ENCODE peak calls at places on chromosomes 1 and 21, in four cellular contexts. J is H9, D is mesendoderm, A is H1. X is an unnamed sample.

GRCh38 chr1:205189162-205189561 is 22.3 kb downstream of the DSTYK start:
- DNase-seq in J (no peak), D (no peak), A (no peak), X (no peak)

GRCh38 chr1:111402083-111402482 is 25.5 kb downstream of the OVGP1 start:
- DNase-seq in J (no peak), D (no peak), A (no peak), X (no peak)

GRCh38 chr1:87864676-87865075 is 536.0 kb downstream of the LMO4 start:
- DNase-seq in J (no peak), D (no peak), A (no peak), X (no peak)

GRCh38 chr1:185789846-185790735 is 55.9 kb downstream of the HMCN1 start:
- DNase-seq in J (no peak), D (peak), A (no peak), X (peak)

GRCh38 chr1:85463666-85464496 is 1.1 kb downstream of the DDAH1 start:
- DNase-seq in J (no peak), D (peak), A (no peak), X (no peak)

GRCh38 chr21:31670065-31670464 is 10.6 kb downstream of the SOD1 start:
- DNase-seq in J (no peak), D (no peak), A (no peak), X (no peak)

GRCh38 chr21:43318841-43319781 is 107.8 kb downstream of the SIK1 start:
- DNase-seq in J (no peak), D (no peak), A (no peak), X (peak)

GRCh38 chr1:210792250-210792649 is 341.7 kb downstream of the KCNH1 start:
- DNase-seq in J (no peak), D (peak), A (no peak), X (no peak)

GRCh38 chr1:237104096-237104495 is 62.1 kb downstream of the RYR2 start:
- DNase-seq in J (no peak), D (no peak), A (no peak), X (no peak)

GRCh38 chr1:47137178-47137577 is at the start of gene CYP4A22:
- DNase-seq in J (no peak), D (no peak), A (no peak), X (no peak)

DNA sequence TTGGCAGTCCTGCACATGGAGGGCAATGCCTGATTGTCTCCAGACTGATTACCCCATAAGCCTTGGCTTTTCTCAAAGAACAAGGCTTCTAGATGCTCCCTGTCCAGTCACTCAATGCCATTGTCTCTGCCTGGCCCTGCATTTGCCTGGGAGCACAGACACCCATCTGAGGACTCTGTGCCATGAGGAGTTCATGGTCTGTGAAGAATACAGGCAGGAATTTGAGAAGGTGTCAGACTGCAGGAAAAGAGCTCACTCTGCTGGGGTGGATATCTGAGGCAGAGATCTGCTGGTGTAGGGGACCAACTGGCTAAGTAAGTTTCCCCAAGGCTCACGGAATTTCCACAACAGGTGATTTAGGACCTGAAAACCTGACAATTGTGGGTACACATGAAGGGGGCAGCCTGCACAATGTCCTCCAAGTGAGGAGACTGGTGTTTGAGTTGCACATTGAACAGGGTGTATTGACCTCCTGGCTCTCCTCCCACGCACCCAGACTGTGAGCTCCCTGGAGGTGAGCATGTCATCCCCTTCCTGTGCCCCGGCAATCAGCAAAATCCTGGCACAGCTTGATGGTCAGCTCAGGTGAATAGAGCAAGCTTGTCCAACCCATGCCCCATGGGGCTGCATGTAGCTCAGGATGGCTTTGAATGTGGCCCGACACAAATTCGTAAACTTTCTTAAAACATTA is 829 bp downstream of the CYP4A22 start:
- DNase-seq in J (no peak), D (peak), A (no peak), X (no peak)
- H4K5ac ChIP-seq in J (no peak), D (no peak), A (no peak), X (no peak)

DNA sequence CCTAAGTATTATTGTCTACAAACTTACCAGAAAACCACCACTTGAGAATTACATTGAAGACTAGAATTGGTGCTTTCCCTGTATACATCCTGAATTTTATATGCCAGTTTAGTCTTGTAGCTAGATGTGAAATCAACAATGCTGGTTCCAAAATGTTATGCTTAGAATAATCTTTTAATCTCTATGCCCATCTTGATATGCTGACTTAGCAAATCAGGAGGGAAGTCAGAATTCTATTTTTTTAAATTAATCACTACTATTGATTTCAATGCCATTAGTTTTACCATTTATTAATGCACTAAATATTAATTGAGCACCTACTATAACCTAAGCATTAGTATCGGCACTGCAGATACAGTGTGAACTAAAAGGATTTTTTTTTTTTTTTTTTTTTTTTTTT is 641.6 kb upstream of the ADGRL4 start:
- DNase-seq in J (no peak), D (no peak), A (no peak), X (no peak)
- H4K5ac ChIP-seq in J (no peak), D (no peak), A (no peak), X (no peak)

DNA sequence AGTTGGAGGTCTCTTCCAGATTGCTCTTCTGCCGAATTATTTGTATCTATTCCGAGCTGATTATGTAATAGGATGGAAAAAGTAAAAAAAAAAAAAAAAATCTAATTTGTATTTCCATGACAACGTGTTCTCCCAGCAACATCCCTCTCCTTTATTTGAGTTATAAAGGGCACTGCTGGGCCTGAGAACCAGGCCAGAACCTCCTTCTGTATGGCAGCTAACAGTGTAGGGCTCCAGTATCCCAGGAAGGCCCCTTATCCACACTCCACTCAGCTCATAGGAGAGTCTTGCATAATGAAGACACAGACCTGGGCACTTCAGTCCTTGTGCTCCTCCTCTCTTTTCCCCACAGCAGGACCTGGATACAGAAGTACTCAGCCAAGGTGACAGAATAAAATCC is 3.7 kb upstream of the IPO9 start:
- DNase-seq in J (no peak), D (no peak), A (no peak), X (no peak)
- H4K5ac ChIP-seq in J (no peak), D (no peak), A (no peak), X (no peak)

GRCh38 chr1:37294096-37294495 is 180.3 kb upstream of the ZC3H12A start:
- DNase-seq in J (no peak), D (no peak), A (no peak), X (no peak)

GRCh38 chr1:37292789-37293188 is 181.6 kb upstream of the ZC3H12A start:
- DNase-seq in J (no peak), D (no peak), A (no peak), X (no peak)

GRCh38 chr1:37298769-37299168 is 175.6 kb upstream of the ZC3H12A start:
- DNase-seq in J (no peak), D (no peak), A (no peak), X (no peak)

GRCh38 chr1:37288900-37289299 is 185.5 kb upstream of the ZC3H12A start:
- DNase-seq in J (no peak), D (no peak), A (no peak), X (no peak)

DNA sequence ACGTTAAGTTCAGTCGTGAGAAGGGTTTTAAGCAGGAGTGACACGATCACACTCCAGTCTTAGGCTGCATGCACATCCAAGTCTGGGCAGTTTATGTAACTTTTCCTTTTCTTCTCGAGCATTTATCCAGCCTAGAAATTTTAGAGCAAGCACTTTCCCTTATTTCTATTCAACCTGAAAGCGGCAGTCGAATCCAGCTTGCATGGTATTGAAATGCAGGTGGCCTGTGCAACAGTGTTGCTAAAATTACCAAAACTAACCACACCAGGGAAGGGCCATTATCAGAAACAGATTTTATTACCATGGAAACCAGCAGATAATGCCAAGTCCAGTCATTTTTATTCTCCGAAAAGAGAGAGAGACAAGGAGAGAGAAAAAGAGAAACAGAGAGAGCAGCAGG is 179.9 kb upstream of the ZC3H12A start:
- DNase-seq in J (no peak), D (no peak), A (no peak), X (no peak)
- H4K5ac ChIP-seq in J (no peak), D (no peak), A (no peak), X (no peak)

GRCh38 chr1:234667891-234668576 is 58.1 kb upstream of the IRF2BP2 start:
- DNase-seq in J (no peak), D (no peak), A (no peak), X (no peak)

GRCh38 chr1:234669499-234669898 is 59.5 kb upstream of the IRF2BP2 start:
- DNase-seq in J (no peak), D (no peak), A (no peak), X (no peak)

GRCh38 chr1:234666761-234667160 is 56.8 kb upstream of the IRF2BP2 start:
- DNase-seq in J (no peak), D (no peak), A (no peak), X (no peak)

GRCh38 chr1:234668577-234668955 is 58.6 kb upstream of the IRF2BP2 start:
- DNase-seq in J (no peak), D (no peak), A (no peak), X (no peak)

GRCh38 chr1:234666206-234666605 is 56.2 kb upstream of the IRF2BP2 start:
- DNase-seq in J (no peak), D (no peak), A (no peak), X (no peak)
- H4K5ac ChIP-seq in J (no peak), D (no peak), A (no peak), X (no peak)

GRCh38 chr1:107727866-107728265 is 237.1 kb downstream of the VAV3 start:
- DNase-seq in J (no peak), D (no peak), A (no peak), X (no peak)

GRCh38 chr1:107724648-107725047 is 240.3 kb downstream of the VAV3 start:
- DNase-seq in J (no peak), D (no peak), A (no peak), X (no peak)

DNA sequence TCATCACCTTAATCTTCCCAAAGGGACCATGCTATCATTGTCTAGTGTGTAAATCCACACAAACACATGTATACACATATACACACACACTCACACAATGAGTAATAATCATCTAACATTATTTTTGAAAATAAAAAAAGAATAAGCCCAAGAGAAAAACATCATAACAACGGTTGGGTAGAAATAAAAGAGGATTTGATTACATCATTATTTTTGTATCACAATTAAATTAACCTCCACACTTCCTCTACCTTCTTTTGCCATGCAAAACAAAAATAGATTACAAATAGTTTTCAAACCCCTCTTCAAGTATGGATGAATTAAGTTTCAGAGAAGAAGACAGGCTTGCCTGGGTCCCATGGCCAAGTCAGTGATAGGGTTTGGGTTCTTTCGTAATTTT is 238.1 kb downstream of the VAV3 start:
- DNase-seq in J (no peak), D (no peak), A (no peak), X (no peak)
- H4K5ac ChIP-seq in J (no peak), D (no peak), A (no peak), X (no peak)

GRCh38 chr1:172682812-172683211 is 23.9 kb downstream of the FASLG start:
- DNase-seq in J (no peak), D (peak), A (no peak), X (no peak)
- H4K5ac ChIP-seq in J (no peak), D (no peak), A (no peak), X (peak)

GRCh38 chr21:34989337-34990151 is 59.6 kb downstream of the RUNX1 start:
- DNase-seq in J (no peak), D (no peak), A (no peak), X (no peak)
- H4K5ac ChIP-seq in J (no peak), D (no peak), A (no peak), X (peak)

GRCh38 chr1:170296642-170297041 is 150.9 kb downstream of the NTMT2 start:
- DNase-seq in J (no peak), D (no peak), A (no peak), X (peak)
- H4K5ac ChIP-seq in J (no peak), D (no peak), A (no peak), X (no peak)

X was measured in IMR-90.